ENCODE peak calls at places on chromosomes 7 and 10, in four cellular contexts. B, M, D and U are unnamed samples.
A peak's percentile ranks its signal among the peaks of the same experiment; 100 is the strongest.

GRCh38 chr10:59562126-59562525 is 147.5 kb downstream of the SLC16A9 start:
- DNase-seq in D (no peak), M (no peak), B (no peak), U (no peak)

GRCh38 chr10:86064931-86065662 is 301.5 kb downstream of the GRID1 start:
- DNase-seq in B (no peak), D (no peak), M (no peak), U (no peak)

GRCh38 chr7:31069880-31070555 is 17.9 kb downstream of the ADCYAP1R1 start:
- DNase-seq in D (no peak), M (no peak), B (no peak), U (no peak)

GRCh38 chr7:7177044-7177517 is 5.3 kb upstream of the C1GALT1 start:
- DNase-seq in B (peak; percentile 94), D (peak; percentile 99), M (no peak), U (no peak)

GRCh38 chr7:138387755-138388475 is 72.1 kb upstream of the TRIM24 start:
- DNase-seq in B (no peak), M (peak; percentile 8), D (no peak), U (peak; percentile 27)

GRCh38 chr7:138979988-138980574 is 1.1 kb downstream of the KIAA1549 start:
- DNase-seq in M (no peak), D (no peak), B (no peak), U (no peak)

GRCh38 chr10:90484518-90484917 is 373.3 kb downstream of the HTR7 start:
- DNase-seq in B (no peak), D (no peak), M (peak; percentile 47), U (no peak)

GRCh38 chr7:37247881-37248280 is 200.8 kb downstream of the ELMO1 start:
- DNase-seq in D (no peak), M (no peak), B (no peak), U (no peak)

GRCh38 chr10:47261121-47261520 is 38.9 kb upstream of the GDF10 start:
- DNase-seq in M (peak; percentile 22), D (no peak), B (no peak), U (no peak)

GRCh38 chr10:89857399-89857798 is 156.0 kb downstream of the KIF20B start:
- DNase-seq in B (no peak), D (no peak), M (no peak), U (no peak)

GRCh38 chr7:2523941-2524807 is 4.6 kb downstream of the LFNG start:
- DNase-seq in D (peak; percentile 62), M (peak; percentile 78), B (peak; percentile 84), U (peak; percentile 61)

GRCh38 chr10:96830511-96831199 is 1.4 kb upstream of the LCOR start:
- DNase-seq in M (peak; percentile 86), B (peak; percentile 75), D (peak; percentile 66), U (no peak)

DNA sequence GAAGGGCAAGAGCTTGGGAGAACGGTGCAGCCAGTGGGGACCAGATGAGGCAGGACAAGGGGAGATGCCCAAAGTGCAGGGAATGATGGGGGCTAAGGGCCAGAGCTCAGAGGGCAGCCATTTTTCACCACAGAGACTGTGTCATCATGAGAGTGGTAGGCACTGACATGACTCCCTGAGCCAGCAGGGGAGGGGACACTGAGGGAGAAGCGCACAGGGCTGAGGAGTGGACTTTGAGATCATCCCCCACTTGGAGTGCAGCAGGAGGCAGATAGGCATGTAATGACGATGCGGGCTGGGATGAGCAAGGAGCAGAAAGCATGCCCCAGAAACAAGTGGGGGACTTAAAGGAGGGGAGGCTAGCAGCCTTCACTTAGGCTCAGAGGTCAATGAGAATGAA is 5.2 kb upstream of the SMKR1 start:
- DNase-seq in B (no peak), M (peak; percentile 23), D (no peak), U (no peak)
- TF ChIP-seq FOSL1 in B (no peak), M (no peak), D (no peak), U (no peak)

DNA sequence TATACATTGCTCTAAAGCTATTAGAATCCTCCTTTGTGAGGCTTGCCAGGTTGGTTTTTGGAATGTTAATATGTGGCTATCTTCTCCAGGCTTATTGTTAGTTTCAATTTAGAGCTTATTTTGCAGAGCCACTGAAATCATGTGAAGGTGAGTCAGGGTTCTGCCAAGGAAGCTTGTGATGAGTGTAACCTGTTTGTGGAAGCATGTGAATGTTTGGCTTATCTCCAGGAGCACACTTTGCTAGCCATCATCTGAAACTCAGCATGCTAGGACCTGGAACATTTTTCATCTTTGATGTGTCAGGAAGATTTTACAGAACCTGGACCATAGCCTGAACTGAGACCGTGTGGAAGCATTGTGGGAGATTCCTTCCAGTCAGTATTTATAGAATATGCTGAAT is 197.3 kb downstream of the PPP1R9A start:
- DNase-seq in B (peak; percentile 6), D (peak; percentile 34), M (no peak), U (no peak)
- TF ChIP-seq FOSL1 in B (peak; percentile 13), D (no peak), M (no peak), U (no peak)

DNA sequence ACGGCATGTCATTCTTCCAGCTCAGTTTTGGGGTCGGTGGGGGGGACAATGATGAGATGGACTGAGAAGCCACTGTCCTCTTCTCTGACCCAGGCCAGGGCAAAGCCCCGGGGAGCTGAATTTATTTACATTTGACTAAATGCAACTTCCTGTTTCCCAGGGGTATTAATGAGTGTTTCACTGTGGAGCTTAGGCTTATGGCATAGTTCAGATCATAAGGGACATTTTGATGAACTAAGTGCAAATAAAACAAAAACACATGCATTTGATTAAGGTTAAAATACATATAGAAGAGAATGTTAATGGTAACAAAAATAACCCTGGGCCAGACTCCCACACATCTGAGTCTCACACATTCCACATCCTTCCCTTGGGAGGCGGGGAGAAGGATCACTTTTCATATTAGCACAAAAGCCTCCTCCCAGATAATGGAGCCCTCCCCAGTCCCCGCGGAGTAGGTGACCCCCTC is 320.6 kb downstream of the FRMD4A start:
- DNase-seq in M (no peak), D (no peak), B (no peak), U (no peak)
- TF ChIP-seq FOSL1 in M (no peak), D (no peak), B (no peak), U (no peak)

DNA sequence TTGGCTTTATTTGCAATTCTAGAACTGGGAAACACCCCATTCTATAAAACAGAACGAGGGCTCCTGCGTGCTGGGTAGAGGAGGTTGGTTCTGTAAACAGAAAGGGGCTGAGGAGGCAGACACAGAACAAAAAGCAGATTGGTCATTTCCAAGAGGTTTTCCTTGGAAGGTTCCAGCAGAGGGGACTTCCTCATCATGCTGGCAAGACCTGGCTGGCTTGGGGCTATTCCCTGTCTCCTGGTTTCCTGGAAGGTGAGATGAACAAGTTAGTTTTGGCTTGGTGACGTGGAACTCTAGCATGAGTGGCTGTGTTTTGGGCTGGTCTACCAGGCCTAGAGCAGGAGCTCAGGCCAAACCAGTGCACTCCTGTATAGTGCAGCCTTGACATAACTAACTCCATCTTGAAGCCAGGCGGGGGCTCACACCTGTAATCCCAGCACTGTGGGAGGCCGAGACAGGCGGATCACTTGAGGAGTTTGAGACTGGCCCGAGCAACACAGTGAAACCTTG is 26.1 kb upstream of the DNAJB6 start:
- DNase-seq in D (no peak), B (no peak), M (peak; percentile 66), U (no peak)
- TF ChIP-seq FOSL1 in D (no peak), B (no peak), M (no peak), U (no peak)

GRCh38 chr7:35906191-35906908 is 105.5 kb downstream of the SEPTIN7 start:
- DNase-seq in M (peak; percentile 75), D (peak; percentile 69), B (peak; percentile 66), U (peak; percentile 54)
- TF ChIP-seq FOSL1 in M (no peak), D (no peak), B (no peak), U (no peak)

GRCh38 chr7:86933295-86933845 is 126.1 kb downstream of the ELAPOR2 start:
- DNase-seq in B (no peak), M (no peak), D (no peak), U (peak; percentile 76)
- TF ChIP-seq FOSL1 in B (no peak), M (no peak), D (no peak), U (peak; percentile 58)

GRCh38 chr10:11337516-11337915 is 273.9 kb downstream of the USP6NL start:
- DNase-seq in M (no peak), B (no peak), D (no peak), U (no peak)

GRCh38 chr10:11335881-11336430 is 275.5 kb downstream of the USP6NL start:
- DNase-seq in M (peak; percentile 34), B (no peak), D (no peak), U (no peak)

GRCh38 chr10:11336703-11337102 is 274.7 kb downstream of the USP6NL start:
- DNase-seq in M (peak; percentile 44), B (no peak), D (peak; percentile 28), U (no peak)

GRCh38 chr10:11338160-11338844 is 273.1 kb downstream of the USP6NL start:
- DNase-seq in B (no peak), M (no peak), D (no peak), U (no peak)

GRCh38 chr10:11335167-11335652 is 276.2 kb downstream of the USP6NL start:
- DNase-seq in M (peak; percentile 47), B (no peak), D (no peak), U (no peak)
- TF ChIP-seq FOSL1 in M (no peak), B (no peak), D (no peak), U (no peak)

DNA sequence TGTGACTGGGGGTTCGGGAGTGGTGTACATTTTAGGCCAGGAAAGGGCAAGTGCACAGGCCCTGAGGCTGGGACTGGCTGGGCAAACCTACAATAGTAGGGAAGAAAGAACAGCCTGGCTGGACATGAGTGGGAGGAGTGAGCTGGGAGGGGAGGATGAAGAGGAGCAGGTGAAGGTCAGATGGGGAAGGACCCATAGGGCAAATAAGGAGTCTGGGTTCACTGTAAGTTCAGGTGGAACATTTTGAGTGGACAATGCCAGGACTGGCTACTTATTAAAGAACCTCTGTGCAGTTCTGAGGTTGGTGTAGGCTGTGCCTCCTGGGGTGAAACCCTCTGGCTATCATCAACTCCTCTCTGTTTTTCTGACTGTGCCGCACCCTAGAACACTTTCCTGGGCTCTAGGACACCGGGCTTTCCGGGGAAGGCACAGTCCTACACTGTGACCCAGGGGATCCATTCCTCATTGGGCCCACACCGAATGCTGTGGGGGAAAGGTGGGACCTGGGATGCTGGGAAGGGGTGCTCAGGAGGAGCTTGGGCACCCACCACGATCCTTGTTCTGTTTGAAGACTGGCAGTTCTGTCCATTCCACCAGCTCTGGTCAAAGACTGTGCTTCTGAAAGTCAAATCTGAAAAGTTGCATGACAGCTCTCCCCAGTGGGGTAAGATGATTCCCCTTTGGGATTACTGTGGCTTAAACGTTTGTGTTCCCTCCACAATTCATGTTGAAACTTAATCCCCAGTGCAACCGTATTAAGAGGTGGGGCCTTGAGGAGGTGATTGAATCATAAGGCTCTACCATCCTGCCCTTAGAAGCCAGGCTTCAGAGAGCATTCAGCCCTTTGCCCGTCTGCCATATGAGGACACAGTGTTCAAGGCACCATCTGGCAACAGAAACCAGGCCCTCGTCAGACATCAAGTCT is 4.0 kb upstream of the MMP21 start:
- DNase-seq in B (no peak), M (peak; percentile 22), D (no peak), U (no peak)
- TF ChIP-seq FOSL1 in B (no peak), M (no peak), D (no peak), U (no peak)

DNA sequence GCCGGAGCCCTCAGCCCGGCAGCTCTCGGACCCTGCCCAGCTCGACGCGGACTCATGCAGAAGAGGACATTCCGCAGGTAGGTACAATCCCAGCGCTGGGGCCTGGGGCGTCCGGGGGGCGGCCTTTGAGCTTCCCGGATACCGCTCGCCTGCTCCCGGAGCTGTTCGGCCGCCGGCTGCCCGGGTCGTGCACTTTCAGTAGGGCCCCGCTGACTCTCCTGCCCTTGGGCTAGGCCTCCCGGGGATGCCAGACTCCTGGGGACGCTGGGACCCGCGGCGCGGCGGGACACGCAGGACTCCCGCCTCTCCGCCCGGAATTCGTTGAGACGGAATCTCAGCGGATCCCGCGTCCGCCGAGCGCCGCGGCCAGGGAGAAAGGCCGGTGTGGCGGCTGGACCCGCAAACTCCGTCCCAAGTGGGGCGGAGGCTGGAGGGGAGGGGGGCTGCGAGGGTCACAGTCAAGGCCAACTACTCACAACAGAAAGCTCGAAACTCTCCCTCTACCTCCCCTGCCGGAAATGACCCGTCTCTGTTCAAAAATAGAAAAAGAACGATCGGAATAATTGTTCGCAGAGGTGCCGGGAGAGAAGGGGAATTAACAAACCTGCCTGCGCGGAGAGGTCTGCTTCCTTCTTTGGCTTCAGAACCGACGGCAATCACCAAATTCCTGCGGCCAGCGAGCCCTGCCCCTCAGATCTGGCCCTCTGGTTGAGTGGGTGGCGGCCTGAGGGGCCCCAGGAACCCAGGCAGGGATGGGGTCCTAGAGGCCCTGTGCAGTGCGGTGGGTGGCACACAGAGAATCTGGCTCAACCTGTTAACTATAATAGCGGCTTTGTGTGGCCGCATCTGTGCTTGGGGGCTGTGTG is 9.2 kb downstream of the TLX1 start:
- DNase-seq in D (no peak), B (no peak), M (no peak), U (no peak)
- TF ChIP-seq FOSL1 in D (no peak), B (no peak), M (no peak), U (no peak)